ENCODE peak calls at places on chromosome 15, in nine cellular contexts. One of them, this sample, is unnamed.

GRCh38 chr15:63203451-63204090 is 14.2 kb downstream of the RAB8B start:
- DNase-seq in activated CD8-positive, alpha-beta T cell treated with anti-CD3 and anti-CD28 coated beads, Interleukin-2, amount 10 ng/mL, durations not matched to agents 7 days and 5 days: peak; percentile 73
- DNase-seq in activated naive CD8-positive, alpha-beta T cell treated with anti-CD3 and anti-CD28 coated beads, Interleukin-2, amount 50 U/mL, for 24 hours: peak; percentile 51
- DNase-seq in hepatocyte: no peak
- DNase-seq in iPS-NIHi11: no peak
- DNase-seq in NCI-H1092 treated with DMSO at 0.1 percent for 48 hours: no peak
- DNase-seq in ELR: peak; percentile 70
- DNase-seq in AML-193: no peak
- DNase-seq in mesendoderm: no peak
- DNase-seq in this sample: no peak

GRCh38 chr15:34271493-34271892 is 46.7 kb downstream of the EMC4 start:
- DNase-seq in activated CD8-positive, alpha-beta T cell treated with anti-CD3 and anti-CD28 coated beads, Interleukin-2, amount 10 ng/mL, durations not matched to agents 7 days and 5 days: no peak
- DNase-seq in activated naive CD8-positive, alpha-beta T cell treated with anti-CD3 and anti-CD28 coated beads, Interleukin-2, amount 50 U/mL, for 24 hours: no peak
- DNase-seq in hepatocyte: peak; percentile 21
- DNase-seq in iPS-NIHi11: no peak
- DNase-seq in NCI-H1092 treated with DMSO at 0.1 percent for 48 hours: no peak
- DNase-seq in ELR: peak; percentile 54
- DNase-seq in AML-193: peak; percentile 16
- DNase-seq in mesendoderm: no peak
- DNase-seq in this sample: peak; percentile 10

GRCh38 chr15:56353740-56354139 is 11.5 kb upstream of the TEX9 start:
- DNase-seq in activated CD8-positive, alpha-beta T cell treated with anti-CD3 and anti-CD28 coated beads, Interleukin-2, amount 10 ng/mL, durations not matched to agents 7 days and 5 days: no peak
- DNase-seq in activated naive CD8-positive, alpha-beta T cell treated with anti-CD3 and anti-CD28 coated beads, Interleukin-2, amount 50 U/mL, for 24 hours: no peak
- DNase-seq in hepatocyte: no peak
- DNase-seq in iPS-NIHi11: no peak
- DNase-seq in NCI-H1092 treated with DMSO at 0.1 percent for 48 hours: no peak
- DNase-seq in ELR: no peak
- DNase-seq in AML-193: no peak
- DNase-seq in mesendoderm: no peak
- DNase-seq in this sample: no peak

GRCh38 chr15:87736921-87737389 is 519.6 kb downstream of the NTRK3 start:
- DNase-seq in activated CD8-positive, alpha-beta T cell treated with anti-CD3 and anti-CD28 coated beads, Interleukin-2, amount 10 ng/mL, durations not matched to agents 7 days and 5 days: peak; percentile 26
- DNase-seq in activated naive CD8-positive, alpha-beta T cell treated with anti-CD3 and anti-CD28 coated beads, Interleukin-2, amount 50 U/mL, for 24 hours: no peak
- DNase-seq in hepatocyte: no peak
- DNase-seq in iPS-NIHi11: no peak
- DNase-seq in NCI-H1092 treated with DMSO at 0.1 percent for 48 hours: no peak
- DNase-seq in ELR: peak; percentile 10
- DNase-seq in AML-193: no peak
- DNase-seq in mesendoderm: no peak
- DNase-seq in this sample: no peak

GRCh38 chr15:69143756-69144436 is 16.5 kb upstream of the GLCE start:
- DNase-seq in activated CD8-positive, alpha-beta T cell treated with anti-CD3 and anti-CD28 coated beads, Interleukin-2, amount 10 ng/mL, durations not matched to agents 7 days and 5 days: no peak
- DNase-seq in activated naive CD8-positive, alpha-beta T cell treated with anti-CD3 and anti-CD28 coated beads, Interleukin-2, amount 50 U/mL, for 24 hours: no peak
- DNase-seq in hepatocyte: peak; percentile 20
- DNase-seq in iPS-NIHi11: no peak
- DNase-seq in NCI-H1092 treated with DMSO at 0.1 percent for 48 hours: no peak
- DNase-seq in ELR: no peak
- DNase-seq in AML-193: no peak
- DNase-seq in mesendoderm: no peak
- DNase-seq in this sample: no peak

GRCh38 chr15:43008150-43008549 is 87.6 kb upstream of the TTBK2 start:
- DNase-seq in activated CD8-positive, alpha-beta T cell treated with anti-CD3 and anti-CD28 coated beads, Interleukin-2, amount 10 ng/mL, durations not matched to agents 7 days and 5 days: no peak
- DNase-seq in activated naive CD8-positive, alpha-beta T cell treated with anti-CD3 and anti-CD28 coated beads, Interleukin-2, amount 50 U/mL, for 24 hours: no peak
- DNase-seq in hepatocyte: no peak
- DNase-seq in iPS-NIHi11: no peak
- DNase-seq in NCI-H1092 treated with DMSO at 0.1 percent for 48 hours: no peak
- DNase-seq in ELR: no peak
- DNase-seq in AML-193: no peak
- DNase-seq in mesendoderm: no peak
- DNase-seq in this sample: no peak

GRCh38 chr15:83106994-83107840 is at the start of gene TM6SF1:
- DNase-seq in activated CD8-positive, alpha-beta T cell treated with anti-CD3 and anti-CD28 coated beads, Interleukin-2, amount 10 ng/mL, durations not matched to agents 7 days and 5 days: peak; percentile 55
- DNase-seq in activated naive CD8-positive, alpha-beta T cell treated with anti-CD3 and anti-CD28 coated beads, Interleukin-2, amount 50 U/mL, for 24 hours: peak; percentile 19
- DNase-seq in hepatocyte: peak; percentile 26
- DNase-seq in iPS-NIHi11: peak; percentile 63
- DNase-seq in NCI-H1092 treated with DMSO at 0.1 percent for 48 hours: no peak
- DNase-seq in ELR: no peak
- DNase-seq in AML-193: no peak
- DNase-seq in mesendoderm: peak; percentile 48
- DNase-seq in this sample: no peak

GRCh38 chr15:57694264-57694663 is 12.2 kb upstream of the POLR2M start:
- DNase-seq in activated CD8-positive, alpha-beta T cell treated with anti-CD3 and anti-CD28 coated beads, Interleukin-2, amount 10 ng/mL, durations not matched to agents 7 days and 5 days: no peak
- DNase-seq in activated naive CD8-positive, alpha-beta T cell treated with anti-CD3 and anti-CD28 coated beads, Interleukin-2, amount 50 U/mL, for 24 hours: no peak
- DNase-seq in hepatocyte: no peak
- DNase-seq in iPS-NIHi11: no peak
- DNase-seq in NCI-H1092 treated with DMSO at 0.1 percent for 48 hours: no peak
- DNase-seq in ELR: no peak
- DNase-seq in AML-193: no peak
- DNase-seq in mesendoderm: no peak
- DNase-seq in this sample: no peak

GRCh38 chr15:42058791-42059190 is 35.6 kb downstream of the PLA2G4D start:
- DNase-seq in activated CD8-positive, alpha-beta T cell treated with anti-CD3 and anti-CD28 coated beads, Interleukin-2, amount 10 ng/mL, durations not matched to agents 7 days and 5 days: no peak
- DNase-seq in activated naive CD8-positive, alpha-beta T cell treated with anti-CD3 and anti-CD28 coated beads, Interleukin-2, amount 50 U/mL, for 24 hours: no peak
- DNase-seq in hepatocyte: no peak
- DNase-seq in iPS-NIHi11: no peak
- DNase-seq in NCI-H1092 treated with DMSO at 0.1 percent for 48 hours: no peak
- DNase-seq in ELR: no peak
- DNase-seq in AML-193: no peak
- DNase-seq in mesendoderm: no peak
- DNase-seq in this sample: no peak

GRCh38 chr15:70492240-70493177 is 270.8 kb downstream of the UACA start:
- DNase-seq in activated CD8-positive, alpha-beta T cell treated with anti-CD3 and anti-CD28 coated beads, Interleukin-2, amount 10 ng/mL, durations not matched to agents 7 days and 5 days: peak; percentile 95
- DNase-seq in activated naive CD8-positive, alpha-beta T cell treated with anti-CD3 and anti-CD28 coated beads, Interleukin-2, amount 50 U/mL, for 24 hours: peak; percentile 83
- DNase-seq in hepatocyte: peak; percentile 66
- DNase-seq in iPS-NIHi11: no peak
- DNase-seq in NCI-H1092 treated with DMSO at 0.1 percent for 48 hours: no peak
- DNase-seq in ELR: peak; percentile 93
- DNase-seq in AML-193: peak; percentile 82
- DNase-seq in mesendoderm: no peak
- DNase-seq in this sample: no peak

GRCh38 chr15:34841220-34841841 is 46.0 kb upstream of the ACTC1 start:
- DNase-seq in activated CD8-positive, alpha-beta T cell treated with anti-CD3 and anti-CD28 coated beads, Interleukin-2, amount 10 ng/mL, durations not matched to agents 7 days and 5 days: no peak
- DNase-seq in activated naive CD8-positive, alpha-beta T cell treated with anti-CD3 and anti-CD28 coated beads, Interleukin-2, amount 50 U/mL, for 24 hours: no peak
- DNase-seq in hepatocyte: no peak
- DNase-seq in iPS-NIHi11: no peak
- DNase-seq in NCI-H1092 treated with DMSO at 0.1 percent for 48 hours: no peak
- DNase-seq in ELR: peak; percentile 46
- DNase-seq in AML-193: no peak
- DNase-seq in mesendoderm: no peak
- DNase-seq in this sample: no peak

GRCh38 chr15:68797157-68797556 is 23.5 kb downstream of the ANP32A start:
- DNase-seq in activated CD8-positive, alpha-beta T cell treated with anti-CD3 and anti-CD28 coated beads, Interleukin-2, amount 10 ng/mL, durations not matched to agents 7 days and 5 days: peak; percentile 55
- DNase-seq in activated naive CD8-positive, alpha-beta T cell treated with anti-CD3 and anti-CD28 coated beads, Interleukin-2, amount 50 U/mL, for 24 hours: peak; percentile 17
- DNase-seq in hepatocyte: no peak
- DNase-seq in iPS-NIHi11: no peak
- DNase-seq in NCI-H1092 treated with DMSO at 0.1 percent for 48 hours: no peak
- DNase-seq in ELR: no peak
- DNase-seq in AML-193: no peak
- DNase-seq in mesendoderm: no peak
- DNase-seq in this sample: no peak

GRCh38 chr15:80831606-80832224 is 52.5 kb downstream of the CEMIP start:
- DNase-seq in activated CD8-positive, alpha-beta T cell treated with anti-CD3 and anti-CD28 coated beads, Interleukin-2, amount 10 ng/mL, durations not matched to agents 7 days and 5 days: no peak
- DNase-seq in activated naive CD8-positive, alpha-beta T cell treated with anti-CD3 and anti-CD28 coated beads, Interleukin-2, amount 50 U/mL, for 24 hours: no peak
- DNase-seq in hepatocyte: no peak
- DNase-seq in iPS-NIHi11: no peak
- DNase-seq in NCI-H1092 treated with DMSO at 0.1 percent for 48 hours: no peak
- DNase-seq in ELR: no peak
- DNase-seq in AML-193: no peak
- DNase-seq in mesendoderm: no peak
- DNase-seq in this sample: no peak

GRCh38 chr15:101172421-101173097 is 79.3 kb downstream of the CHSY1 start:
- DNase-seq in activated CD8-positive, alpha-beta T cell treated with anti-CD3 and anti-CD28 coated beads, Interleukin-2, amount 10 ng/mL, durations not matched to agents 7 days and 5 days: no peak
- DNase-seq in activated naive CD8-positive, alpha-beta T cell treated with anti-CD3 and anti-CD28 coated beads, Interleukin-2, amount 50 U/mL, for 24 hours: no peak
- DNase-seq in hepatocyte: no peak
- DNase-seq in iPS-NIHi11: no peak
- DNase-seq in NCI-H1092 treated with DMSO at 0.1 percent for 48 hours: no peak
- DNase-seq in ELR: no peak
- DNase-seq in AML-193: no peak
- DNase-seq in mesendoderm: no peak
- DNase-seq in this sample: no peak

GRCh38 chr15:93829115-93829849 is 402.1 kb upstream of the MCTP2 start:
- DNase-seq in activated CD8-positive, alpha-beta T cell treated with anti-CD3 and anti-CD28 coated beads, Interleukin-2, amount 10 ng/mL, durations not matched to agents 7 days and 5 days: no peak
- DNase-seq in activated naive CD8-positive, alpha-beta T cell treated with anti-CD3 and anti-CD28 coated beads, Interleukin-2, amount 50 U/mL, for 24 hours: no peak
- DNase-seq in hepatocyte: peak; percentile 83
- DNase-seq in iPS-NIHi11: peak; percentile 7
- DNase-seq in NCI-H1092 treated with DMSO at 0.1 percent for 48 hours: no peak
- DNase-seq in ELR: no peak
- DNase-seq in AML-193: no peak
- DNase-seq in mesendoderm: peak; percentile 98
- DNase-seq in this sample: no peak

GRCh38 chr15:66622677-66623076 is 56.9 kb upstream of the LCTL start:
- DNase-seq in activated CD8-positive, alpha-beta T cell treated with anti-CD3 and anti-CD28 coated beads, Interleukin-2, amount 10 ng/mL, durations not matched to agents 7 days and 5 days: no peak
- DNase-seq in activated naive CD8-positive, alpha-beta T cell treated with anti-CD3 and anti-CD28 coated beads, Interleukin-2, amount 50 U/mL, for 24 hours: no peak
- DNase-seq in hepatocyte: no peak
- DNase-seq in iPS-NIHi11: no peak
- DNase-seq in NCI-H1092 treated with DMSO at 0.1 percent for 48 hours: no peak
- DNase-seq in ELR: no peak
- DNase-seq in AML-193: no peak
- DNase-seq in mesendoderm: peak; percentile 78
- DNase-seq in this sample: no peak

GRCh38 chr15:90557147-90557546 is 27.4 kb downstream of the CRTC3 start:
- DNase-seq in activated CD8-positive, alpha-beta T cell treated with anti-CD3 and anti-CD28 coated beads, Interleukin-2, amount 10 ng/mL, durations not matched to agents 7 days and 5 days: no peak
- DNase-seq in activated naive CD8-positive, alpha-beta T cell treated with anti-CD3 and anti-CD28 coated beads, Interleukin-2, amount 50 U/mL, for 24 hours: no peak
- DNase-seq in hepatocyte: no peak
- DNase-seq in iPS-NIHi11: no peak
- DNase-seq in NCI-H1092 treated with DMSO at 0.1 percent for 48 hours: peak; percentile 45
- DNase-seq in ELR: no peak
- DNase-seq in AML-193: no peak
- DNase-seq in mesendoderm: no peak
- DNase-seq in this sample: no peak

GRCh38 chr15:75928680-75929608 is 25.3 kb downstream of the FBXO22 start:
- DNase-seq in activated CD8-positive, alpha-beta T cell treated with anti-CD3 and anti-CD28 coated beads, Interleukin-2, amount 10 ng/mL, durations not matched to agents 7 days and 5 days: no peak
- DNase-seq in activated naive CD8-positive, alpha-beta T cell treated with anti-CD3 and anti-CD28 coated beads, Interleukin-2, amount 50 U/mL, for 24 hours: no peak
- DNase-seq in hepatocyte: peak; percentile 58
- DNase-seq in iPS-NIHi11: peak; percentile 37
- DNase-seq in NCI-H1092 treated with DMSO at 0.1 percent for 48 hours: no peak
- DNase-seq in ELR: peak; percentile 30
- DNase-seq in AML-193: no peak
- DNase-seq in mesendoderm: peak; percentile 76
- DNase-seq in this sample: peak; percentile 36

GRCh38 chr15:58854598-58854997 is 78.9 kb downstream of the SLTM start:
- DNase-seq in activated CD8-positive, alpha-beta T cell treated with anti-CD3 and anti-CD28 coated beads, Interleukin-2, amount 10 ng/mL, durations not matched to agents 7 days and 5 days: no peak
- DNase-seq in activated naive CD8-positive, alpha-beta T cell treated with anti-CD3 and anti-CD28 coated beads, Interleukin-2, amount 50 U/mL, for 24 hours: no peak
- DNase-seq in hepatocyte: no peak
- DNase-seq in iPS-NIHi11: no peak
- DNase-seq in NCI-H1092 treated with DMSO at 0.1 percent for 48 hours: no peak
- DNase-seq in ELR: no peak
- DNase-seq in AML-193: no peak
- DNase-seq in mesendoderm: no peak
- DNase-seq in this sample: no peak

GRCh38 chr15:98126326-98127090 is 166.0 kb downstream of the ARRDC4 start:
- DNase-seq in activated CD8-positive, alpha-beta T cell treated with anti-CD3 and anti-CD28 coated beads, Interleukin-2, amount 10 ng/mL, durations not matched to agents 7 days and 5 days: no peak
- DNase-seq in activated naive CD8-positive, alpha-beta T cell treated with anti-CD3 and anti-CD28 coated beads, Interleukin-2, amount 50 U/mL, for 24 hours: no peak
- DNase-seq in hepatocyte: no peak
- DNase-seq in iPS-NIHi11: no peak
- DNase-seq in NCI-H1092 treated with DMSO at 0.1 percent for 48 hours: no peak
- DNase-seq in ELR: peak; percentile 61
- DNase-seq in AML-193: no peak
- DNase-seq in mesendoderm: no peak
- DNase-seq in this sample: no peak

GRCh38 chr15:90082140-90082713 is 20.0 kb downstream of the IDH2 start:
- DNase-seq in activated CD8-positive, alpha-beta T cell treated with anti-CD3 and anti-CD28 coated beads, Interleukin-2, amount 10 ng/mL, durations not matched to agents 7 days and 5 days: no peak
- DNase-seq in activated naive CD8-positive, alpha-beta T cell treated with anti-CD3 and anti-CD28 coated beads, Interleukin-2, amount 50 U/mL, for 24 hours: no peak
- DNase-seq in hepatocyte: no peak
- DNase-seq in iPS-NIHi11: peak; percentile 53
- DNase-seq in NCI-H1092 treated with DMSO at 0.1 percent for 48 hours: no peak
- DNase-seq in ELR: no peak
- DNase-seq in AML-193: no peak
- DNase-seq in mesendoderm: peak; percentile 48
- DNase-seq in this sample: no peak

GRCh38 chr15:67303490-67304363 is 49.1 kb downstream of the IQCH start:
- DNase-seq in activated CD8-positive, alpha-beta T cell treated with anti-CD3 and anti-CD28 coated beads, Interleukin-2, amount 10 ng/mL, durations not matched to agents 7 days and 5 days: peak; percentile 45
- DNase-seq in activated naive CD8-positive, alpha-beta T cell treated with anti-CD3 and anti-CD28 coated beads, Interleukin-2, amount 50 U/mL, for 24 hours: peak; percentile 3
- DNase-seq in hepatocyte: peak; percentile 66
- DNase-seq in iPS-NIHi11: peak; percentile 33
- DNase-seq in NCI-H1092 treated with DMSO at 0.1 percent for 48 hours: peak; percentile 27
- DNase-seq in ELR: peak; percentile 61
- DNase-seq in AML-193: peak; percentile 22
- DNase-seq in mesendoderm: peak; percentile 68
- DNase-seq in this sample: peak; percentile 20

GRCh38 chr15:67248106-67248505 is 6.4 kb downstream of the AAGAB start:
- DNase-seq in activated CD8-positive, alpha-beta T cell treated with anti-CD3 and anti-CD28 coated beads, Interleukin-2, amount 10 ng/mL, durations not matched to agents 7 days and 5 days: no peak
- DNase-seq in activated naive CD8-positive, alpha-beta T cell treated with anti-CD3 and anti-CD28 coated beads, Interleukin-2, amount 50 U/mL, for 24 hours: no peak
- DNase-seq in hepatocyte: no peak
- DNase-seq in iPS-NIHi11: no peak
- DNase-seq in NCI-H1092 treated with DMSO at 0.1 percent for 48 hours: no peak
- DNase-seq in ELR: no peak
- DNase-seq in AML-193: no peak
- DNase-seq in mesendoderm: no peak
- DNase-seq in this sample: no peak

This sample was measured in HuH-7.